ENCODE peak calls at places on chromosomes 3 and 15, in four cellular contexts. K, H, M and R are unnamed samples.

GRCh38 chr15:49881433-49881832 is 237.6 kb downstream of the ATP8B4 start:
- DNase-seq in M (no peak), K (no peak), H (no peak), R (no peak)

GRCh38 chr3:197956070-197956469 is 3.9 kb upstream of the LMLN start:
- DNase-seq in K (no peak), M (no peak), H (no peak), R (no peak)

GRCh38 chr3:123559040-123559861 is 25.6 kb downstream of the HACD2 start:
- DNase-seq in H (peak; percentile 87), M (peak; percentile 73), K (peak; percentile 59), R (no peak)

GRCh38 chr3:179526482-179526881 is 36.2 kb upstream of the ACTL6A start:
- DNase-seq in K (no peak), H (no peak), M (no peak), R (no peak)

GRCh38 chr3:150020527-150020926 is 49.8 kb upstream of the PFN2 start:
- DNase-seq in H (no peak), M (peak; percentile 59), K (no peak), R (no peak)

GRCh38 chr15:99085413-99086326 is 19.2 kb upstream of the SYNM start:
- DNase-seq in K (no peak), H (no peak), M (peak; percentile 68), R (peak; percentile 45)

GRCh38 chr15:57553526-57553925 is 38.2 kb upstream of the MYZAP start:
- DNase-seq in K (no peak), M (no peak), H (peak; percentile 35), R (no peak)

GRCh38 chr15:48634934-48635333 is 10.6 kb downstream of the FBN1 start:
- DNase-seq in K (no peak), H (no peak), M (peak; percentile 57), R (no peak)

GRCh38 chr3:98130421-98130820 is at the start of gene OR5H1:
- DNase-seq in M (no peak), K (no peak), H (no peak), R (no peak)

GRCh38 chr3:70982700-70983140 is 600.8 kb downstream of the FOXP1 start:
- DNase-seq in K (peak; percentile 48), H (peak; percentile 54), M (peak; percentile 94), R (no peak)

GRCh38 chr15:68347392-68347791 is 69.8 kb downstream of the FEM1B start:
- DNase-seq in H (no peak), M (peak; percentile 42), K (no peak), R (no peak)

GRCh38 chr3:117903226-117903625 is 1131.4 kb downstream of the IGSF11 start:
- DNase-seq in H (no peak), K (no peak), M (peak; percentile 60), R (no peak)

GRCh38 chr3:128863560-128863959 is 15.9 kb upstream of the ACAD9 start:
- DNase-seq in K (no peak), H (peak; percentile 34), M (no peak), R (no peak)

GRCh38 chr15:90790561-90790960 is 73.4 kb downstream of the BLM start:
- DNase-seq in M (peak; percentile 82), K (no peak), H (no peak), R (peak; percentile 25)

GRCh38 chr15:39269821-39270220 is 311.1 kb upstream of the THBS1 start:
- DNase-seq in M (no peak), H (no peak), K (no peak), R (no peak)

GRCh38 chr15:76235186-76235826 is 76.0 kb downstream of the ETFA start:
- DNase-seq in K (peak; percentile 39), H (peak; percentile 67), M (peak; percentile 66), R (peak; percentile 16)

GRCh38 chr3:192887047-192887446 is 30.6 kb downstream of the MB21D2 start:
- DNase-seq in M (peak; percentile 96), K (no peak), H (no peak), R (no peak)

GRCh38 chr3:167113466-167113865 is 266.6 kb downstream of the ZBBX start:
- DNase-seq in M (no peak), K (no peak), H (no peak), R (no peak)

GRCh38 chr15:39455502-39455991 is 125.3 kb upstream of the THBS1 start:
- DNase-seq in M (peak; percentile 80), H (no peak), K (no peak), R (no peak)

GRCh38 chr15:42035362-42035761 is 14.5 kb upstream of the PLA2G4E start:
- DNase-seq in K (no peak), M (peak; percentile 54), H (peak; percentile 53), R (no peak)

GRCh38 chr3:78287085-78287484 is 1247.2 kb downstream of the ROBO2 start:
- DNase-seq in H (no peak), M (no peak), K (no peak), R (no peak)

GRCh38 chr3:97872209-97873042 is 50.6 kb downstream of the CRYBG3 start:
- DNase-seq in K (no peak), H (no peak), M (peak; percentile 98), R (peak; percentile 92)

GRCh38 chr3:59709702-59710555 is 660.1 kb upstream of the CFAP20DC start:
- DNase-seq in M (no peak), K (no peak), H (no peak), R (no peak)

GRCh38 chr15:66595937-66596545 is 30.2 kb upstream of the LCTL start:
- DNase-seq in M (peak; percentile 22), H (no peak), K (no peak), R (peak; percentile 46)

GRCh38 chr15:73598540-73599195 is 34.5 kb downstream of the NPTN start:
- DNase-seq in M (peak; percentile 43), H (no peak), K (no peak), R (no peak)

GRCh38 chr15:62482715-62483429 is 317.8 kb upstream of the C2CD4B start:
- DNase-seq in H (peak; percentile 86), M (peak; percentile 37), K (peak; percentile 45), R (peak; percentile 11)

GRCh38 chr15:78080088-78080460 is 2.6 kb upstream of the TBC1D2B start:
- DNase-seq in M (no peak), K (no peak), H (no peak), R (no peak)

GRCh38 chr3:98657429-98657828 is 64.0 kb upstream of the CPOX start:
- DNase-seq in K (peak; percentile 8), H (peak; percentile 82), M (peak; percentile 7), R (no peak)

DNA sequence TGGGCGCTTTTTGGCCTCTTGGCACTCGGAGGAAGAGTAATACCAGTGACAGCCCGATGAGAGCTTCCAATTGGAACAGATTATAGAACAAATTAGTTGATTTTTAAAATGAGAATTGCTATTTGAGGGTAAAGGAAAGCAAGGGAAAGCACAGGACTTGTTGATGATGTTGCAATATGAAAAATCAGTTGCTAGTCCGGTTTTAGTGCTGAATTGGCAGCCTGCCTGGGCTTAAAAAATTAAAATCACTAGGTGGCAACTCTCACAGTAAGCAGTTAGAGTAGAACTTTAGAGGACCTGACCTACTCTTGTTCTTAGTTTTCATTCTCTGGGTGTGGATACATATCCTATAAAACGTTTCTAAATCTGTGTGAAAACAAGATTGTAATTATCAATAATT is 2.1 kb upstream of the SCAANT1 start:
- DNase-seq in M (peak; percentile 41), H (no peak), K (no peak), R (no peak)
- TF ChIP-seq CTCF in M (no peak), H (no peak), K (no peak), R (no peak)

GRCh38 chr3:9260305-9260704 is 10.9 kb upstream of the SRGAP3 start:
- DNase-seq in M (no peak), K (no peak), H (peak; percentile 20), R (no peak)
- H3K4me3 ChIP-seq in M (no peak overlapping the region), K (no peak overlapping the region), H (no peak overlapping the region), R (no peak overlapping the region)

GRCh38 chr3:172991424-172991996 is 149.5 kb downstream of the SPATA16 start:
- DNase-seq in M (no peak), K (no peak), H (no peak), R (no peak)

GRCh38 chr3:172989373-172989772 is 151.7 kb downstream of the SPATA16 start:
- DNase-seq in M (no peak), K (no peak), H (no peak), R (no peak)

DNA sequence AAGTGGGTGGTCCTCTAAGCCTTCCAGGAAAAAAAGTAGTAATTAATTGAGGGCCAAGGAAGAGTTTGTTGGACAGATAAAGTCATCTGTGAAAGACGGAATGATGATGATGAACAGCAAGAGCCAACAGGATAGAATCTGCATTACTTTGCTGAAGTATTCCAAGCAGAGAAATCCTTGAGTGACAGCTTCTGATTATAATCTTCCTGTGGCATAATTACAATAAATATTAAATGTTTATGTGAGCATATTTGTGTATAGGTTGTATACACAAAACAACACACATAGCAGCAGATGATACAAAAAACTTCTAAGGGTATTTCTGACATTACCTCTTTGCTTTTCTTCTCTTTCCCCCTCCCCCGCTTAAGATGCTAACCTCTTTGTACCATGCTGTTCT is 147.6 kb downstream of the SPATA16 start:
- DNase-seq in M (no peak), K (no peak), H (peak; percentile 39), R (no peak)
- TF ChIP-seq CTCF in M (no peak), K (no peak), H (no peak), R (no peak)

GRCh38 chr3:3172627-3173026 is 6.9 kb downstream of the CRBN start:
- DNase-seq in K (no peak), H (no peak), M (no peak), R (no peak)
- H3K4me3 ChIP-seq in K (no peak overlapping the region), H (no peak overlapping the region), M (no peak overlapping the region), R (no peak overlapping the region)

DNA sequence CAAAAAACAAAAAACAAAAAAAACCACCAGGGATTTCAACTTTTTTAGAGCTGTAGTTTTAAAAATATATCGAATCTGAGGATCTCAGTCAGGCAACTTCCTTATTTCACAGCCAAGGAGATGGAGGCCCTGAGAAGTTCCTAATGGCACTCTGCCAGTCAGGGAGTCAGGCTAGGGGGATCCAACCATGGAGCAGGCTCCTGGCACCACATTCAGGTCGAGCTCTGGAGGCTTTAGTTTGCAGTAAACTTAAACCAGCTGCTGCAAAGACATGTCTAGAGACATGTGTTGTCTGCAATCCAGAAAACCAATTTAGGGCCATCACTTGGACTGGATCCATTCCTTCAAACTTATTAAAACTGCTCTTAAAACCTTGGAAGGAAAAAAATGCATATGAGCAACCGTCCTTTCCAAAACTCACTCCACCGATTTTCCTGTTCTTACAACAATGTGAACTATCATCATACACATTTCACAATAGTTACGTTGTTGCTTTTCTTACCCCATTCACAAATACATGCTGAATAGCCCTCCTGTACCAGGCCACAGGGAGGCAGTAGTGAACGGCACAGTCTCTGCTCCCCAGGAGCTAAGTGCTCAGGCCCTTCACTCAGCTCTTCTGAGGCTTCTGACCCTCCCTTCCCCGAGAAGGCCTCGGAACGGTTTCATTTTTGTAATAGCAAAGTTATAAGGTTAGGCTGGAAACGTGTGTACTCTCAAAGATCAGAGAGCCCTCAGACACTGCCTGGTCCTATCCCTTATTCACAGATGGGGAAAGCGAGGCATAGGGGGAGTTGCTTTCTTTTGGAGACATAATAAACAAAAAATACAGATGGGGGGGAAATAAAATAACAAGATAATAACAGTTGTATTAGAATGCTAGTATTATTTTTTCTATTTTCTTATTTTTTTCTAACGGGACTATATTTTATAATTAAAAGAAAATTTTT is 20.1 kb downstream of the RFT1 start:
- DNase-seq in K (peak; percentile 41), M (peak; percentile 90), H (peak; percentile 79), R (peak; percentile 55)
- TF ChIP-seq CTCF in K (peak; percentile 29), M (peak; percentile 89), H (peak; percentile 81), R (peak; percentile 59)

DNA sequence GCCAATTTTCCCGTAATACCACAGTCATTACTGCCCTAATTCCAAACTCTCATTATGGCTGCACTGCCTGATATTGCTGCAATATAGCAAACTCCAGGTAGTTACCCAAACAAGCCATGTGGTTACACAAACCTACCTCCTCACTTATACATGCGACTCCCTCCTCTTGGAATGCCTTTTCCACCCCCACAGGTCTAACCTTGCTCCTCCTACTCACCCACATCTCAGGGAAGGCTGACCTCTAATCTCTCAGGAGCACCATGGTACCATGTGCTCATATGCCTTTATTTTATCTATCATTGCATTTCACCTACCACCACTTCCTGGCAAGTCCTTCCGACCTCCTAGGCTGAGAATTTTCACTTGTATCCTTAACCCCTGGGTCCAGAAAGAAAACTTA is 2.9 kb downstream of the RBPMS2 start:
- DNase-seq in K (no peak), H (peak; percentile 59), M (no peak), R (no peak)
- H3K4me3 ChIP-seq in K (no peak overlapping the region), H (peak overlapping the region; percentile 98), M (no peak overlapping the region), R (no peak overlapping the region)